ENCODE peak calls at places on chromosomes 11 and 22, in ten cellular contexts. G is IMR-90, W is uterus, J is heart right ventricle, Q is HAP-1, N is Karpas-422, D is body of pancreas, P is left ventricle myocardium inferior, R is mesenchymal stem cell, C is H9. S is an unnamed sample.

GRCh38 chr22:27811778-27812177 is 10.2 kb upstream of the MN1 start:
- DNase-seq in G (no peak), W (no peak), J (no peak), Q (no peak), N (no peak), D (no peak), P (no peak), R (no peak), C (no peak), S (no peak)

GRCh38 chr22:50399751-50400331 is 56.7 kb downstream of the PPP6R2 start:
- DNase-seq in G (no peak), W (no peak), J (peak; percentile 23), Q (peak; percentile 57), N (peak; percentile 48), D (peak; percentile 56), P (no peak), R (peak; percentile 32), C (peak; percentile 75), S (peak; percentile 38)

GRCh38 chr11:6618117-6619020 is 853 bp downstream of the TPP1 start:
- DNase-seq in G (peak; percentile 90), W (peak; percentile 89), J (peak; percentile 57), Q (peak; percentile 88), N (peak; percentile 59), D (no peak), P (no peak), R (peak; percentile 97), C (no peak), S (peak; percentile 55)

GRCh38 chr11:10307022-10307410 is 2.1 kb downstream of the ADM start:
- DNase-seq in G (no peak), W (no peak), J (no peak), Q (no peak), N (no peak), D (no peak), P (no peak), R (no peak), C (no peak), S (no peak)

GRCh38 chr11:120125005-120125404 is 12.9 kb downstream of the TRIM29 start:
- DNase-seq in G (peak; percentile 25), W (no peak), J (no peak), Q (no peak), N (no peak), D (no peak), P (no peak), R (peak; percentile 68), C (no peak), S (peak; percentile 69)

GRCh38 chr11:94473177-94473799 is 20.4 kb downstream of the MRE11 start:
- DNase-seq in G (peak; percentile 10), W (no peak), J (no peak), Q (no peak), N (peak; percentile 73), D (no peak), P (no peak), R (peak; percentile 12), C (no peak), S (no peak)

GRCh38 chr11:12182650-12183511 is 72.5 kb downstream of the MICAL2 start:
- DNase-seq in G (peak; percentile 98), W (peak; percentile 87), J (peak; percentile 74), Q (peak; percentile 13), N (no peak), D (peak; percentile 51), P (peak; percentile 61), R (peak; percentile 91), C (no peak), S (no peak)

GRCh38 chr22:46239261-46240048 is 10.6 kb downstream of the CDPF1 start:
- DNase-seq in G (no peak), W (no peak), J (no peak), Q (no peak), N (no peak), D (no peak), P (no peak), R (no peak), C (no peak), S (peak; percentile 63)

GRCh38 chr22:26565889-26566288 is 24.0 kb downstream of the TPST2 start:
- DNase-seq in G (no peak), W (no peak), J (no peak), Q (no peak), N (no peak), D (no peak), P (no peak), R (no peak), C (no peak), S (no peak)

GRCh38 chr22:26564181-26564580 is 25.8 kb downstream of the TPST2 start:
- DNase-seq in G (no peak), W (no peak), J (no peak), Q (no peak), N (no peak), D (peak; percentile 67), P (no peak), R (no peak), C (no peak), S (no peak)

GRCh38 chr22:26564672-26565071 is 25.3 kb downstream of the TPST2 start:
- DNase-seq in G (no peak), W (no peak), J (no peak), Q (no peak), N (no peak), D (no peak), P (no peak), R (no peak), C (no peak), S (no peak)

GRCh38 chr22:26566994-26567393 is 22.9 kb downstream of the TPST2 start:
- DNase-seq in G (no peak), W (no peak), J (no peak), Q (no peak), N (no peak), D (no peak), P (no peak), R (no peak), C (no peak), S (no peak)

GRCh38 chr22:26565181-26565580 is 24.8 kb downstream of the TPST2 start:
- DNase-seq in G (no peak), W (no peak), J (no peak), Q (no peak), N (peak; percentile 56), D (peak; percentile 87), P (no peak), R (no peak), C (no peak), S (no peak)
- H3K4me1 ChIP-seq in G (peaks cover 4% of the 10 kb centered on the region), W (no peaks in the 10 kb centered on the region), J (peaks cover 14% of the 10 kb centered on the region), Q (peaks cover 19% of the 10 kb centered on the region), N (peaks cover 62% of the 10 kb centered on the region), D (peaks cover 14% of the 10 kb centered on the region), P (peaks cover 51% of the 10 kb centered on the region), R (peaks cover 7% of the 10 kb centered on the region), C (peaks cover 25% of the 10 kb centered on the region), S (no peaks in the 10 kb centered on the region)

DNA sequence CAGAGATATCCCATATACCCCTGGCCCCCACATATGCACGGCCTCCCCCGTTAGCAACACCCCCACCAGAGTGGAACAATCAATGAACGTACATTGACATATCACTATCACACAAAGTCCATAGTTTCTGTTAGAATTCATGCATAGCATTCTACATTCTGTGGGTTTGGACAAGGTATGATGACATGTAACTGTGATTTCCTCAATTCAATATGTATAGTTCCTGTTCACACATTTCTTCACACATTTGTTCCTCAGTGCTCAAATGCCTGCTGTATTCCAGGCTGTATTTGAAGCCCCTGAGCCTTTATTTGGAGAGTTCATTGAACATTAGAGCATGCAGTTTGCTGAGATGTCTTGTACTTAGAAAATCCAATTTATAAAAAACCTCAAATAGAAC is 69.9 kb downstream of the PTPRJ start:
- DNase-seq in G (no peak), W (no peak), J (no peak), Q (no peak), N (peak; percentile 57), D (no peak), P (no peak), R (no peak), C (no peak), S (no peak)
- H3K4me1 ChIP-seq in G (peaks cover 26% of the 10 kb centered on the region), W (no peaks in the 10 kb centered on the region), J (peaks cover 9% of the 10 kb centered on the region), Q (peaks cover 6% of the 10 kb centered on the region), N (peaks cover 93% of the 10 kb centered on the region), D (peaks cover 26% of the 10 kb centered on the region), P (peaks cover 22% of the 10 kb centered on the region), R (peaks cover 39% of the 10 kb centered on the region), C (peaks cover 9% of the 10 kb centered on the region), S (peaks cover 8% of the 10 kb centered on the region)

DNA sequence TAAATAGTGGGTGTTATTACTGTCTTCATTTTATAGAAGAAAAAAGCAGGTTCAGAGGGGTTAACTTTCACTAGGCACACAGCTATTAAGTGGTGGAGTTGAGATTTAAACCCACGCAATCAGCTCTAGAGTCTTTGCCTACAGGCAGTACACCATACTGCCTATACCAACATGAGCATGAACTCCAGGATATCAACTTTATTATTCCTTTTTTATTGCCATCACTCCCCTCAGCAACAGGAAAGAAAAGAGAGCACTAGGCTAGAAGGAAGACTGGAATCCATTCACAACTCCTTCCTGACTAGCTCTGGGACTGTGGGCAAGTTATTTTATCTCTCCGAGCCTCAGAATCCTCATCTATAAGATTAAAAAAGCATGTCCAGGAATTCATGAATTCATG is 58.7 kb upstream of the FSHB start:
- DNase-seq in G (no peak), W (no peak), J (no peak), Q (no peak), N (no peak), D (no peak), P (no peak), R (no peak), C (no peak), S (no peak)
- H3K4me1 ChIP-seq in G (no peaks in the 10 kb centered on the region), W (no peaks in the 10 kb centered on the region), J (no peaks in the 10 kb centered on the region), Q (no peaks in the 10 kb centered on the region), N (no peaks in the 10 kb centered on the region), D (peaks cover 26% of the 10 kb centered on the region), P (no peaks in the 10 kb centered on the region), R (no peaks in the 10 kb centered on the region), C (no peaks in the 10 kb centered on the region), S (no peaks in the 10 kb centered on the region)

GRCh38 chr11:57406337-57406904 is 16.0 kb upstream of the PRG2 start:
- DNase-seq in G (peak; percentile 39), W (peak; percentile 28), J (peak; percentile 49), Q (no peak), N (peak; percentile 54), D (peak; percentile 10), P (peak; percentile 24), R (no peak), C (no peak), S (no peak)

GRCh38 chr11:57405271-57405890 is 14.9 kb upstream of the PRG2 start:
- DNase-seq in G (no peak), W (no peak), J (no peak), Q (no peak), N (no peak), D (no peak), P (no peak), R (no peak), C (no peak), S (no peak)

GRCh38 chr11:57399928-57400578 is 9.6 kb upstream of the PRG2 start:
- DNase-seq in G (no peak), W (no peak), J (no peak), Q (no peak), N (no peak), D (no peak), P (no peak), R (no peak), C (no peak), S (no peak)

GRCh38 chr11:57402188-57403066 is 12.0 kb upstream of the PRG2 start:
- DNase-seq in G (no peak), W (no peak), J (no peak), Q (no peak), N (no peak), D (no peak), P (no peak), R (no peak), C (no peak), S (no peak)

DNA sequence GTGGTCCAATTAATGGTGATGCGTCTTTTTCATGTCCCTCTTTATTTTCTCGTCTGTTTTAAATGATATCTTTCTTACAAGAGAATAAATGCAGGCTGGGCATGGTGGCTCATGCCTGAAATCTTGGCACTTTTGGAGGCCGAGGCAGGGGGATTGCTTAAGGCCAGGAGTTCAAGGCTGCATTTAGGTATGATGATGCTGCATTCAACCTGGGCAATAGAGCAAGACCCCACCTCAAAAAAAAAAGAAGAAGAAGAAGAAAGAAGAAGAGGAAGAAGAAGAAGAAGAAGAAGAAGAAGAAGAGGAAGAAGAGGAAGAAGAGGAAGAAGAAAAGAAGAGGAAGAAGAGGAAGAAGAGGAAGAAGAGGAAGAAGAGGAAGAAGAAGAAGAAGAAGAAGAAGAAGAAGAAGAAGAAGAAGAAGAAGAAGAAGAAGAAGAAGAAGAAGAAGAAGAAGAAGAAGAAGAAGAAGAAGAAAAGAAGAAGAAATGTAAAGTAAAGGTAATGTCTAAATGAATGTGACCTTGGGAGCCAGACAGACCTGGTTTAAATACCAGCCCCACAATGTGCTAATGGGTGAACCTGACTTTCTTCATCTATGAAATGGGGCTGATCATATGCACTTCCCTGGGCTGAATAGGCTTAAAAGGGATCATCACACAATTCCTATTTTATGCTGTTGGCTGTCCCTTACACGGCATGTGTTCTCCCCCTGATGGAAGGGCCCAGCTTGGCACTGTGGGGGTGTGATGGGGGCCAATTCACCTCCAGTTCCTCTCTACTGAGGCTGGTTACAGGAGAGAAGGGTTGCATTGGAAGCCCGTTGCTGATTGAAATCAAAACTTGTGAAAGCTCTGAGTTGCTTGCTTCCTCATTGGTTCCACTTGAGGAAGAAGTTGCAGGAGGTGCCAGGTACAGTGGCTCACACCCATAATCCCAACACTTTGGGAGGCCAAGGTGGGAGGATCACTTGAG is 13.0 kb upstream of the PRG2 start:
- DNase-seq in G (no peak), W (no peak), J (no peak), Q (no peak), N (no peak), D (no peak), P (no peak), R (no peak), C (no peak), S (no peak)
- H3K4me1 ChIP-seq in G (no peaks in the 10 kb centered on the region), W (no peaks in the 10 kb centered on the region), J (peaks cover 22% of the 10 kb centered on the region), Q (no peaks in the 10 kb centered on the region), N (no peaks in the 10 kb centered on the region), D (no peaks in the 10 kb centered on the region), P (peaks cover 34% of the 10 kb centered on the region), R (peaks cover 16% of the 10 kb centered on the region), C (no peaks in the 10 kb centered on the region), S (no peaks in the 10 kb centered on the region)